ENCODE peak calls at places on chromosomes 13 and 19, in five cellular contexts. One of them, this sample, is unnamed.

GRCh38 chr19:56856822-56857221 is 16.3 kb upstream of the PEG3 start:
- DNase-seq in GM12878: no peak
- DNase-seq in HepG2: no peak
- DNase-seq in K562: no peak
- DNase-seq in H1: no peak
- DNase-seq in this sample: no peak

GRCh38 chr13:36275190-36276002 is 22.2 kb downstream of the CCDC169 start:
- DNase-seq in H1: no peak
- DNase-seq in HepG2: peak
- DNase-seq in K562: no peak
- DNase-seq in GM12878: no peak
- DNase-seq in this sample: no peak

GRCh38 chr19:30236006-30236405 is 136.2 kb upstream of the ZNF536 start:
- DNase-seq in K562: no peak
- DNase-seq in H1: no peak
- DNase-seq in GM12878: no peak
- DNase-seq in HepG2: no peak
- DNase-seq in this sample: no peak

GRCh38 chr13:110246530-110246929 is 60.4 kb downstream of the COL4A1 start:
- DNase-seq in GM12878: no peak
- DNase-seq in K562: no peak
- DNase-seq in HepG2: no peak
- DNase-seq in H1: peak
- DNase-seq in this sample: no peak

GRCh38 chr13:30103161-30103858 is 204.0 kb downstream of the KATNAL1 start:
- DNase-seq in K562: no peak
- DNase-seq in HepG2: no peak
- DNase-seq in GM12878: no peak
- DNase-seq in H1: no peak
- DNase-seq in this sample: no peak

GRCh38 chr19:33705090-33705847 is 83.5 kb downstream of the CHST8 start:
- DNase-seq in H1: no peak
- DNase-seq in HepG2: no peak
- DNase-seq in K562: no peak
- DNase-seq in GM12878: no peak
- DNase-seq in this sample: no peak

GRCh38 chr13:98563071-98563470 is 13.8 kb downstream of the STK24 start:
- DNase-seq in GM12878: no peak
- DNase-seq in K562: no peak
- DNase-seq in HepG2: no peak
- DNase-seq in H1: no peak
- DNase-seq in this sample: no peak

GRCh38 chr13:54980651-54981050 is 1952.0 kb downstream of the OLFM4 start:
- DNase-seq in HepG2: no peak
- DNase-seq in H1: no peak
- DNase-seq in GM12878: no peak
- DNase-seq in K562: no peak
- DNase-seq in this sample: no peak

GRCh38 chr13:79212064-79212619 is 193.9 kb downstream of the RBM26 start:
- DNase-seq in HepG2: peak
- DNase-seq in K562: no peak
- DNase-seq in H1: no peak
- DNase-seq in GM12878: no peak
- DNase-seq in this sample: no peak

GRCh38 chr13:107680115-107680514 is 535.2 kb downstream of the LIG4 start:
- DNase-seq in HepG2: no peak
- DNase-seq in K562: no peak
- DNase-seq in H1: no peak
- DNase-seq in GM12878: no peak
- DNase-seq in this sample: no peak

GRCh38 chr19:11767633-11768133 is 883 bp downstream of the ZNF441 start:
- DNase-seq in K562: peak
- DNase-seq in H1: peak
- DNase-seq in HepG2: peak
- DNase-seq in GM12878: peak
- DNase-seq in this sample: no peak

GRCh38 chr19:4067396-4068057 is 828 bp upstream of the ZBTB7A start:
- DNase-seq in H1: no peak
- DNase-seq in HepG2: no peak
- DNase-seq in K562: peak
- DNase-seq in GM12878: no peak
- DNase-seq in this sample: no peak

GRCh38 chr13:34076943-34077703 is 259.2 kb downstream of the RFC3 start:
- DNase-seq in HepG2: peak
- DNase-seq in GM12878: no peak
- DNase-seq in H1: no peak
- DNase-seq in K562: no peak
- DNase-seq in this sample: peak

GRCh38 chr13:109602356-109602755 is 184.0 kb downstream of the IRS2 start:
- DNase-seq in GM12878: no peak
- DNase-seq in HepG2: no peak
- DNase-seq in H1: no peak
- DNase-seq in K562: no peak
- DNase-seq in this sample: no peak

GRCh38 chr13:112625698-112626097 is 37.7 kb upstream of the TUBGCP3 start:
- DNase-seq in GM12878: no peak
- DNase-seq in K562: no peak
- DNase-seq in H1: no peak
- DNase-seq in HepG2: no peak
- DNase-seq in this sample: no peak

GRCh38 chr13:31908696-31909386 is 122.7 kb upstream of the FRY start:
- DNase-seq in K562: no peak
- DNase-seq in GM12878: no peak
- DNase-seq in H1: no peak
- DNase-seq in HepG2: no peak
- DNase-seq in this sample: no peak

GRCh38 chr19:8585894-8586750 is 8.9 kb upstream of the MYO1F start:
- DNase-seq in K562: peak
- DNase-seq in HepG2: peak
- DNase-seq in H1: peak
- DNase-seq in GM12878: no peak
- DNase-seq in this sample: peak

GRCh38 chr13:94366677-94367076 is 112.8 kb downstream of the DCT start:
- DNase-seq in GM12878: no peak
- DNase-seq in K562: no peak
- DNase-seq in HepG2: no peak
- DNase-seq in H1: peak
- DNase-seq in this sample: no peak

GRCh38 chr19:54160948-54161347 is 1.4 kb upstream of the LENG1 start:
- DNase-seq in HepG2: no peak
- DNase-seq in GM12878: no peak
- DNase-seq in K562: no peak
- DNase-seq in H1: no peak
- DNase-seq in this sample: no peak

GRCh38 chr13:50073340-50073739 is 58.1 kb downstream of the KCNRG start:
- DNase-seq in H1: no peak
- DNase-seq in GM12878: no peak
- DNase-seq in HepG2: no peak
- DNase-seq in K562: no peak
- DNase-seq in this sample: no peak

GRCh38 chr19:13053761-13054604 is 48.7 kb downstream of the LYL1 start:
- DNase-seq in H1: no peak
- DNase-seq in K562: no peak
- DNase-seq in HepG2: peak
- DNase-seq in GM12878: no peak
- DNase-seq in this sample: peak

GRCh38 chr19:39156891-39157230 is 31.3 kb downstream of the PAK4 start:
- DNase-seq in GM12878: no peak
- DNase-seq in HepG2: no peak
- DNase-seq in K562: no peak
- DNase-seq in H1: no peak
- DNase-seq in this sample: no peak

GRCh38 chr13:31001647-31002046 is 69.2 kb downstream of the TEX26 start:
- DNase-seq in H1: peak
- DNase-seq in K562: no peak
- DNase-seq in HepG2: peak
- DNase-seq in GM12878: no peak
- DNase-seq in this sample: no peak

GRCh38 chr19:49664171-49665070 is 1.2 kb downstream of the IRF3 start:
- DNase-seq in K562: peak
- DNase-seq in HepG2: peak
- DNase-seq in H1: peak
- DNase-seq in GM12878: no peak
- DNase-seq in this sample: peak

GRCh38 chr19:8336665-8337064 is 6.4 kb downstream of the KANK3 start:
- DNase-seq in K562: no peak
- DNase-seq in GM12878: no peak
- DNase-seq in H1: no peak
- DNase-seq in HepG2: no peak
- DNase-seq in this sample: no peak

DNA sequence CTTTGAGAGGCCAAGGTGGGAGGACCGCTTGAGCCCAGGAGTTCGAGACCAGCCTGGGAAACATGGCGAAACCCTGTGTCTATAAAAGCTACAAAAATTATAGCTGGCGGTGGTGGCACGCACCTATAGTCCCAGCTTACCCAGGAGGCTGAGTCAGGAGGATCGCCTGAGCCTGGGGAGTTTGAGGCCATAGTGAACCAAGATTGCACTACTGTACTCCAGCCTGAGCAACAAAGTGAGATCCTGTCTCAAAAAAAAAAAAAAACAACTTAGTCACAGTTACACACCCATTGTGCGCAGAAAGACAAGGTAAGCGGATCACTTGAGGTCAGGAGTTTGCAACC is 728 bp upstream of the DENND1C start:
- DNase-seq in K562: no peak
- DNase-seq in HepG2: no peak
- DNase-seq in H1: no peak
- DNase-seq in GM12878: no peak
- DNase-seq in this sample: no peak
- H3K4me3 ChIP-seq in K562: no peak
- H3K4me3 ChIP-seq in HepG2: no peak
- H3K4me3 ChIP-seq in H1: no peak
- H3K4me3 ChIP-seq in GM12878: peak
- H3K4me3 ChIP-seq in this sample: no peak

DNA sequence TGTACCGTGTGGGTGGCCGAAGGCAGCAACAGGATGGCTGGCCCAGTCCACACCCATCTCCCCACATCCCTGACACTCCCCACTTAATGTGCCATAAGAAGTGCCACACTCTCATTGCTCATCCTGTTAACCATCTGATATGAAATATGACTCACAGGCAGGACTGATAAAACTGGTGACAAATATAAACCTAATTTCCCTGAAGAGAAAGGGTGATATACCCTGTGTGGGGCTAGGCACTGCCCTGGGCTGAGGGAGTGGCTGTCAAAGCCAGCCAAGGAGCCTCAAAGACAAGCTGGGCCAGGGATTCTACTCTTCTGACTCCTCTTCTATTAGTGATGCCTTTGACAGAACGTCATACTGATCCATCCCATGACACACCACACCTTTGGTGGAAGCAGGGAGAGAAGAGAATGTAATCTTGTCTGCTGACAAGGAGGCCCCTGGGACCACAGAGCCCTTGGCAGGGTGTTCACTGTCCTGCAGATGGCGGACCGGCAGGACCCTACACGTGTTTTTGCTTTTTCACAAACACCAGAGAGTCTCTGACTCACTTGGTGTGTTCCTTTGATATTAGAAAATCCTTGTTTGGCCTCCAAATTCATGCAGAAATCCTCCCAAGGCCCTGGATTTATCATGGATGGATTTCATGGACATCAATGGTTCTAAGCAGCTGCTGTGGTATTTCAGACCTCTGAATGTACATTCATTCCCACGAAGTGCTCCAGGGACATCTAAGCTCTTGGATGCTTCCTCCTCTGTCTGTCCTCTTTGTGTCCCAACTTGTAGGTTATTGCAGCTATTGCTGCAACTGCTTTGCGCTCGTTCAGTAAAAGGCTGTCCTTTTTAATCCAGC is 98.0 kb upstream of the WASF3 start:
- DNase-seq in GM12878: no peak
- DNase-seq in H1: no peak
- DNase-seq in K562: no peak
- DNase-seq in HepG2: no peak
- DNase-seq in this sample: no peak
- TF ChIP-seq SP1 in GM12878: no peak
- TF ChIP-seq SP1 in H1: no peak
- TF ChIP-seq SP1 in K562: no peak
- TF ChIP-seq SP1 in HepG2: no peak
- TF ChIP-seq SP1 in this sample: no peak

DNA sequence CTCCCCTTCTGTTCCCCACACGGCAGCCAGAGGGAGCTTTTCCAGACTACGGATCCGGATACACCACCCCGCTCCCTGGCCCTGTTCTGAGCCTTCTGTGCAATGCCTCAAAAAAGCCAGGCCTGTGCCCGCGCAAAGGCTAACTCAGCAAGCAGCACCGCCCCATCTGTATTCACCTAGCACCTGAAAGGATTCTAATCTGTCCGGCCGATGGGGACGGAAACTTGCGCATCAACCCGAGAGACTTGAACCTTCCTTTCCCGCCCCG is 589 bp downstream of the ZBTB45 start:
- DNase-seq in H1: peak
- DNase-seq in GM12878: no peak
- DNase-seq in HepG2: peak
- DNase-seq in K562: peak
- DNase-seq in this sample: no peak
- TF ChIP-seq CTCF in H1: peak
- TF ChIP-seq CTCF in GM12878: no peak
- TF ChIP-seq CTCF in HepG2: peak
- TF ChIP-seq CTCF in K562: peak
- TF ChIP-seq CTCF in this sample: peak

DNA sequence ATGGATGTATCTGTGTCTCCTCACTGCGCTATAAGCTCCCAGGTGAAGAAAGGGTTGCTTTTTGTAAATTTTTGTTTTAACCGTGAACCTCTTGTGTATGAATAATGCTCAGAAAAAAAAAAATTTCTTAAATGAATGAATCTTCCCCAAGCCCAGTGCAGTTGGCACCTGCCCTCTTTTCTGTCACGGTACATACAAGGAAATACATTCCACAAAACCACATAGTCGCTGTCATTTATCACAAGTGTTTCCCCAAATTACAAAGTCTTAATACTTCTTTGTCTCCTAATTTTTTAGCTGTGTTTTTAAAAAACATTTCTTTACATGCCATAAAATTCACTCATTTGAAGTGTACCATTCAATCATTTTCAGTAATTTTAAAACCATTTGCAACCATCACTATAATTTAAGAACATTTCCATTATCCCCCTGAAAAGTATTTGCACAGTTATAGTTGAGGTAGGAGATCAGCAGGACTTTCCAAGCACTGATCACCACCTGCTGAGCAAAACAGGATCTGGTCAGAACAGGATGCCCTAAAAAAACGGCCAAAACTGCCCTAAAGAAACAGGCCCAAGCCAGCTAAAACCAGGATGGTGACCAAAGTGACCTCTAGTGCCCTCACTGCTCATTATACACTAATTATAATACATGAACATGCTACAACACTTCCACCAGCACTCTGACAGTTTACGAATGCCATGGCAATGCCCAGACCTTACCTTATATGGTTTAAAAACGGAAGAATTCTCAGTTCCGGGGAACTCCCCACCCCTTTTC is 1.2 kb upstream of the TEX30 start:
- DNase-seq in H1: no peak
- DNase-seq in K562: no peak
- DNase-seq in GM12878: no peak
- DNase-seq in HepG2: no peak
- DNase-seq in this sample: no peak
- H3K4me3 ChIP-seq in H1: no peak
- H3K4me3 ChIP-seq in K562: no peak
- H3K4me3 ChIP-seq in GM12878: no peak
- H3K4me3 ChIP-seq in HepG2: no peak
- H3K4me3 ChIP-seq in this sample: no peak